ENCODE peak calls at places on chromosome 2, in six cellular contexts. B, P, O, Z, M and G are unnamed samples.

GRCh38 chr2:41962912-41963652 is 84.7 kb upstream of the PKDCC start:
- DNase-seq in P (no peak), M (no peak), O (no peak), Z (no peak), B (no peak), G (no peak)

GRCh38 chr2:104040739-104041138 is 813.2 kb upstream of the POU3F3 start:
- DNase-seq in M (no peak), O (no peak), Z (no peak), B (no peak), P (no peak), G (no peak)

GRCh38 chr2:113847144-113847543 is 42.7 kb upstream of the ACTR3 start:
- DNase-seq in B (no peak), P (no peak), M (no peak), O (no peak), Z (no peak), G (no peak)

GRCh38 chr2:197972017-197972416 is 167.6 kb downstream of the PLCL1 start:
- DNase-seq in M (no peak), B (no peak), Z (no peak), O (no peak), P (no peak), G (no peak)

GRCh38 chr2:203340791-203341487 is 12.7 kb downstream of the ABI2 start:
- DNase-seq in Z (no peak), P (no peak), O (no peak), M (no peak), B (peak), G (no peak)

GRCh38 chr2:141399270-141399669 is 731.5 kb downstream of the LRP1B start:
- DNase-seq in B (no peak), Z (no peak), P (no peak), O (no peak), M (no peak), G (no peak)

GRCh38 chr2:162317058-162317742 is 1.3 kb downstream of the IFIH1 start:
- DNase-seq in B (no peak), O (no peak), M (no peak), P (no peak), Z (no peak), G (no peak)

GRCh38 chr2:202022755-202023154 is 10.9 kb upstream of the FZD7 start:
- DNase-seq in P (no peak), B (no peak), O (no peak), M (no peak), Z (no peak), G (no peak)

GRCh38 chr2:164224007-164224406 is 397.3 kb downstream of the GRB14 start:
- DNase-seq in M (no peak), B (no peak), Z (no peak), P (no peak), O (no peak), G (no peak)

GRCh38 chr2:216216951-216217903 is 108.1 kb downstream of the XRCC5 start:
- DNase-seq in Z (no peak), M (no peak), P (no peak), O (no peak), B (no peak), G (no peak)

GRCh38 chr2:38581193-38582147 is 21.3 kb downstream of the HNRNPLL start:
- DNase-seq in Z (peak), B (peak), O (peak), P (no peak), M (peak), G (peak)

GRCh38 chr2:102708847-102709559 is 52.8 kb upstream of the TMEM182 start:
- DNase-seq in P (no peak), B (no peak), M (no peak), O (no peak), Z (no peak), G (no peak)

GRCh38 chr2:119723784-119724467 is 35.8 kb upstream of the PTPN4 start:
- DNase-seq in P (no peak), M (no peak), O (no peak), B (no peak), Z (no peak), G (no peak)

GRCh38 chr2:145094353-145094752 is 574.4 kb upstream of the ZEB2 start:
- DNase-seq in B (no peak), O (no peak), M (no peak), P (no peak), Z (no peak), G (no peak)

GRCh38 chr2:227597993-227598392 is 700 bp upstream of the SCYGR2 start:
- DNase-seq in Z (no peak), O (no peak), M (no peak), B (no peak), P (no peak), G (no peak)

GRCh38 chr2:40276076-40276475 is 175.8 kb downstream of the SLC8A1 start:
- DNase-seq in O (no peak), B (no peak), M (no peak), P (no peak), Z (no peak), G (no peak)

GRCh38 chr2:177554365-177554764 is 161.8 kb downstream of the AGPS start:
- DNase-seq in Z (no peak), P (no peak), M (no peak), B (no peak), O (no peak), G (no peak)

GRCh38 chr2:241063587-241063986 is 38.5 kb downstream of the MTERF4 start:
- DNase-seq in O (no peak), P (no peak), M (peak), Z (no peak), B (no peak), G (no peak)

GRCh38 chr2:15980605-15981098 is 40.3 kb downstream of the MYCN start:
- DNase-seq in B (no peak), M (no peak), Z (no peak), P (no peak), O (no peak), G (no peak)

GRCh38 chr2:10256525-10257031 is 46.1 kb upstream of the HPCAL1 start:
- DNase-seq in B (no peak), M (no peak), Z (no peak), O (no peak), P (no peak), G (no peak)

GRCh38 chr2:18934886-18935285 is 345.5 kb upstream of the NT5C1B start:
- DNase-seq in P (no peak), O (no peak), M (no peak), Z (no peak), B (no peak), G (no peak)

GRCh38 chr2:165535443-165535842 is 65.9 kb downstream of the CSRNP3 start:
- DNase-seq in M (no peak), O (no peak), Z (no peak), B (no peak), P (no peak), G (no peak)

GRCh38 chr2:95377724-95378123 is 24.8 kb upstream of the FAHD2A start:
- DNase-seq in P (no peak), M (no peak), O (no peak), B (no peak), Z (no peak), G (no peak)

GRCh38 chr2:144325086-144325485 is 194.8 kb downstream of the ZEB2 start:
- DNase-seq in O (peak), B (no peak), M (peak), P (no peak), Z (no peak), G (peak)

GRCh38 chr2:175404839-175405238 is 223.3 kb upstream of the ATP5MC3 start:
- DNase-seq in P (no peak), M (no peak), B (no peak), Z (no peak), O (no peak), G (no peak)

GRCh38 chr2:120708944-120709607 is 26.6 kb upstream of the GLI2 start:
- DNase-seq in B (no peak), O (no peak), Z (no peak), M (no peak), P (no peak), G (no peak)

GRCh38 chr2:72993147-72993546 is 75.8 kb downstream of the EMX1 start:
- DNase-seq in P (no peak), O (peak), B (no peak), M (peak), Z (no peak), G (peak)

GRCh38 chr2:96542357-96542977 is 5.9 kb downstream of the ARID5A start:
- DNase-seq in P (no peak), M (no peak), B (no peak), O (no peak), Z (no peak), G (no peak)

GRCh38 chr2:55419236-55419513 is 481 bp downstream of the CCDC88A start:
- DNase-seq in M (peak), P (no peak), O (no peak), Z (no peak), B (peak), G (no peak)

GRCh38 chr2:236195726-236196125 is 27.5 kb upstream of the GBX2 start:
- DNase-seq in P (no peak), M (no peak), O (no peak), Z (no peak), B (no peak), G (no peak)

GRCh38 chr2:28546242-28546641 is 50.4 kb downstream of the PLB1 start:
- DNase-seq in O (no peak), M (no peak), B (no peak), Z (no peak), P (no peak), G (no peak)

GRCh38 chr2:135742307-135742838 is 718 bp downstream of the UBXN4 start:
- DNase-seq in B (peak), O (peak), M (peak), Z (peak), P (peak), G (peak)

GRCh38 chr2:152755029-152755428 is 36.6 kb downstream of the ARL6IP6 start:
- DNase-seq in O (no peak), M (no peak), Z (no peak), B (no peak), P (no peak), G (no peak)

GRCh38 chr2:66030553-66030952 is 404.4 kb upstream of the MEIS1 start:
- DNase-seq in M (no peak), B (no peak), O (no peak), Z (no peak), P (no peak), G (no peak)

GRCh38 chr2:86453838-86454237 is 12.7 kb downstream of the KDM3A start:
- DNase-seq in P (no peak), Z (no peak), B (peak), M (no peak), O (no peak), G (no peak)